ENCODE peak calls at places on chromosomes 13 and 19, in seven cellular contexts. One of them, this sample, is unnamed.

GRCh38 chr19:18408053-18408476 is 10.6 kb upstream of the LRRC25 start:
- DNase-seq in NCI-H1105 treated with DMSO at 0.1 percent for 48 hours: no peak
- DNase-seq in astrocyte of the hippocampus: no peak
- DNase-seq in kidney tubule cell: peak
- DNase-seq in RWPE1: no peak
- DNase-seq in cardiac fibroblast: no peak
- DNase-seq in bronchial epithelial cell: no peak
- DNase-seq in this sample: peak

GRCh38 chr13:28199089-28199488 is 60.7 kb downstream of the PAN3 start:
- DNase-seq in kidney tubule cell: no peak
- DNase-seq in NCI-H1105 treated with DMSO at 0.1 percent for 48 hours: no peak
- DNase-seq in bronchial epithelial cell: no peak
- DNase-seq in cardiac fibroblast: no peak
- DNase-seq in astrocyte of the hippocampus: no peak
- DNase-seq in RWPE1: no peak
- DNase-seq in this sample: peak

GRCh38 chr19:43782689-43783231 is 2.0 kb upstream of the KCNN4 start:
- DNase-seq in kidney tubule cell: no peak
- DNase-seq in astrocyte of the hippocampus: no peak
- DNase-seq in NCI-H1105 treated with DMSO at 0.1 percent for 48 hours: no peak
- DNase-seq in bronchial epithelial cell: no peak
- DNase-seq in RWPE1: no peak
- DNase-seq in cardiac fibroblast: no peak
- DNase-seq in this sample: no peak

GRCh38 chr13:107210216-107211010 is 642.5 kb upstream of the ARGLU1 start:
- DNase-seq in astrocyte of the hippocampus: no peak
- DNase-seq in NCI-H1105 treated with DMSO at 0.1 percent for 48 hours: peak
- DNase-seq in cardiac fibroblast: peak
- DNase-seq in bronchial epithelial cell: peak
- DNase-seq in kidney tubule cell: no peak
- DNase-seq in RWPE1: no peak
- DNase-seq in this sample: no peak

GRCh38 chr13:30798776-30799625 is 63.7 kb downstream of the ALOX5AP start:
- DNase-seq in NCI-H1105 treated with DMSO at 0.1 percent for 48 hours: no peak
- DNase-seq in RWPE1: no peak
- DNase-seq in bronchial epithelial cell: no peak
- DNase-seq in kidney tubule cell: no peak
- DNase-seq in cardiac fibroblast: no peak
- DNase-seq in astrocyte of the hippocampus: peak
- DNase-seq in this sample: no peak

GRCh38 chr19:6186435-6186834 is 51.0 kb downstream of the ACSBG2 start:
- DNase-seq in kidney tubule cell: peak
- DNase-seq in astrocyte of the hippocampus: no peak
- DNase-seq in NCI-H1105 treated with DMSO at 0.1 percent for 48 hours: no peak
- DNase-seq in RWPE1: no peak
- DNase-seq in bronchial epithelial cell: no peak
- DNase-seq in cardiac fibroblast: no peak
- DNase-seq in this sample: no peak

GRCh38 chr13:29487466-29488454 is 107.7 kb downstream of the SLC7A1 start:
- DNase-seq in bronchial epithelial cell: no peak
- DNase-seq in kidney tubule cell: no peak
- DNase-seq in RWPE1: no peak
- DNase-seq in NCI-H1105 treated with DMSO at 0.1 percent for 48 hours: no peak
- DNase-seq in cardiac fibroblast: no peak
- DNase-seq in astrocyte of the hippocampus: no peak
- DNase-seq in this sample: no peak

GRCh38 chr13:69274231-69274630 is 833.4 kb upstream of the ATXN8OS start:
- DNase-seq in NCI-H1105 treated with DMSO at 0.1 percent for 48 hours: no peak
- DNase-seq in kidney tubule cell: peak
- DNase-seq in RWPE1: peak
- DNase-seq in cardiac fibroblast: no peak
- DNase-seq in astrocyte of the hippocampus: no peak
- DNase-seq in bronchial epithelial cell: peak
- DNase-seq in this sample: no peak

GRCh38 chr13:51785592-51786424 is 18.2 kb downstream of the DHRS12 start:
- DNase-seq in RWPE1: no peak
- DNase-seq in cardiac fibroblast: peak
- DNase-seq in NCI-H1105 treated with DMSO at 0.1 percent for 48 hours: peak
- DNase-seq in kidney tubule cell: no peak
- DNase-seq in bronchial epithelial cell: no peak
- DNase-seq in astrocyte of the hippocampus: peak
- DNase-seq in this sample: no peak

GRCh38 chr13:52070929-52071523 is 46.5 kb downstream of the UTP14C start:
- DNase-seq in cardiac fibroblast: peak
- DNase-seq in kidney tubule cell: peak
- DNase-seq in astrocyte of the hippocampus: peak
- DNase-seq in RWPE1: peak
- DNase-seq in bronchial epithelial cell: peak
- DNase-seq in NCI-H1105 treated with DMSO at 0.1 percent for 48 hours: no peak
- DNase-seq in this sample: no peak

GRCh38 chr13:100274942-100275506 is 186.1 kb downstream of the PCCA start:
- DNase-seq in astrocyte of the hippocampus: peak
- DNase-seq in bronchial epithelial cell: no peak
- DNase-seq in kidney tubule cell: peak
- DNase-seq in cardiac fibroblast: no peak
- DNase-seq in NCI-H1105 treated with DMSO at 0.1 percent for 48 hours: no peak
- DNase-seq in RWPE1: peak
- DNase-seq in this sample: peak

GRCh38 chr13:76833465-76833864 is 52.7 kb downstream of the KCTD12 start:
- DNase-seq in bronchial epithelial cell: no peak
- DNase-seq in NCI-H1105 treated with DMSO at 0.1 percent for 48 hours: no peak
- DNase-seq in cardiac fibroblast: no peak
- DNase-seq in astrocyte of the hippocampus: no peak
- DNase-seq in kidney tubule cell: no peak
- DNase-seq in RWPE1: no peak
- DNase-seq in this sample: no peak

GRCh38 chr19:51020988-51021651 is 1.6 kb upstream of the KLK10 start:
- DNase-seq in cardiac fibroblast: peak
- DNase-seq in bronchial epithelial cell: peak
- DNase-seq in kidney tubule cell: peak
- DNase-seq in astrocyte of the hippocampus: peak
- DNase-seq in NCI-H1105 treated with DMSO at 0.1 percent for 48 hours: peak
- DNase-seq in RWPE1: peak
- DNase-seq in this sample: no peak

GRCh38 chr13:108597943-108598342 is 31.5 kb upstream of the MYO16 start:
- DNase-seq in NCI-H1105 treated with DMSO at 0.1 percent for 48 hours: no peak
- DNase-seq in RWPE1: no peak
- DNase-seq in cardiac fibroblast: no peak
- DNase-seq in astrocyte of the hippocampus: peak
- DNase-seq in kidney tubule cell: peak
- DNase-seq in bronchial epithelial cell: peak
- DNase-seq in this sample: no peak

GRCh38 chr13:46489586-46490023 is 63.4 kb upstream of the LRCH1 start:
- DNase-seq in cardiac fibroblast: peak
- DNase-seq in bronchial epithelial cell: peak
- DNase-seq in NCI-H1105 treated with DMSO at 0.1 percent for 48 hours: no peak
- DNase-seq in astrocyte of the hippocampus: peak
- DNase-seq in kidney tubule cell: peak
- DNase-seq in RWPE1: no peak
- DNase-seq in this sample: no peak

GRCh38 chr13:113535381-113535781 is 44.9 kb upstream of the DCUN1D2 start:
- DNase-seq in RWPE1: no peak
- DNase-seq in astrocyte of the hippocampus: no peak
- DNase-seq in kidney tubule cell: no peak
- DNase-seq in bronchial epithelial cell: no peak
- DNase-seq in cardiac fibroblast: no peak
- DNase-seq in NCI-H1105 treated with DMSO at 0.1 percent for 48 hours: no peak
- DNase-seq in this sample: no peak

GRCh38 chr19:8648240-8648639 is 17.8 kb downstream of the NFILZ start:
- DNase-seq in NCI-H1105 treated with DMSO at 0.1 percent for 48 hours: no peak
- DNase-seq in bronchial epithelial cell: no peak
- DNase-seq in kidney tubule cell: no peak
- DNase-seq in astrocyte of the hippocampus: no peak
- DNase-seq in cardiac fibroblast: no peak
- DNase-seq in RWPE1: no peak
- DNase-seq in this sample: no peak

GRCh38 chr13:108322206-108322824 is 52.8 kb downstream of the TNFSF13B start:
- DNase-seq in bronchial epithelial cell: peak
- DNase-seq in astrocyte of the hippocampus: peak
- DNase-seq in NCI-H1105 treated with DMSO at 0.1 percent for 48 hours: peak
- DNase-seq in RWPE1: peak
- DNase-seq in kidney tubule cell: peak
- DNase-seq in cardiac fibroblast: peak
- DNase-seq in this sample: peak

GRCh38 chr19:2633693-2634075 is 68.8 kb downstream of the GNG7 start:
- DNase-seq in cardiac fibroblast: no peak
- DNase-seq in bronchial epithelial cell: no peak
- DNase-seq in astrocyte of the hippocampus: no peak
- DNase-seq in RWPE1: no peak
- DNase-seq in kidney tubule cell: no peak
- DNase-seq in NCI-H1105 treated with DMSO at 0.1 percent for 48 hours: no peak
- DNase-seq in this sample: no peak

GRCh38 chr13:69423844-69424243 is 683.8 kb upstream of the ATXN8OS start:
- DNase-seq in RWPE1: no peak
- DNase-seq in NCI-H1105 treated with DMSO at 0.1 percent for 48 hours: no peak
- DNase-seq in astrocyte of the hippocampus: no peak
- DNase-seq in bronchial epithelial cell: no peak
- DNase-seq in kidney tubule cell: no peak
- DNase-seq in cardiac fibroblast: no peak
- DNase-seq in this sample: no peak

GRCh38 chr13:26656919-26657318 is 99.4 kb downstream of the WASF3 start:
- DNase-seq in bronchial epithelial cell: peak
- DNase-seq in kidney tubule cell: peak
- DNase-seq in RWPE1: no peak
- DNase-seq in NCI-H1105 treated with DMSO at 0.1 percent for 48 hours: no peak
- DNase-seq in cardiac fibroblast: peak
- DNase-seq in astrocyte of the hippocampus: peak
- DNase-seq in this sample: no peak

GRCh38 chr13:85334187-85334586 is 465.0 kb downstream of the SLITRK6 start:
- DNase-seq in cardiac fibroblast: no peak
- DNase-seq in bronchial epithelial cell: no peak
- DNase-seq in kidney tubule cell: no peak
- DNase-seq in NCI-H1105 treated with DMSO at 0.1 percent for 48 hours: no peak
- DNase-seq in astrocyte of the hippocampus: no peak
- DNase-seq in RWPE1: no peak
- DNase-seq in this sample: no peak

GRCh38 chr13:97122381-97122996 is 99.6 kb upstream of the MBNL2 start:
- DNase-seq in astrocyte of the hippocampus: peak
- DNase-seq in cardiac fibroblast: peak
- DNase-seq in kidney tubule cell: peak
- DNase-seq in NCI-H1105 treated with DMSO at 0.1 percent for 48 hours: no peak
- DNase-seq in bronchial epithelial cell: peak
- DNase-seq in RWPE1: peak
- DNase-seq in this sample: no peak

GRCh38 chr13:107649071-107649470 is 566.3 kb downstream of the LIG4 start:
- DNase-seq in RWPE1: no peak
- DNase-seq in NCI-H1105 treated with DMSO at 0.1 percent for 48 hours: no peak
- DNase-seq in kidney tubule cell: no peak
- DNase-seq in bronchial epithelial cell: no peak
- DNase-seq in cardiac fibroblast: peak
- DNase-seq in astrocyte of the hippocampus: no peak
- DNase-seq in this sample: no peak

GRCh38 chr13:59837101-59837500 is 326.6 kb downstream of the DIAPH3 start:
- DNase-seq in cardiac fibroblast: no peak
- DNase-seq in kidney tubule cell: no peak
- DNase-seq in astrocyte of the hippocampus: no peak
- DNase-seq in RWPE1: no peak
- DNase-seq in bronchial epithelial cell: no peak
- DNase-seq in NCI-H1105 treated with DMSO at 0.1 percent for 48 hours: no peak
- DNase-seq in this sample: no peak

GRCh38 chr13:113855012-113855921 is 8.6 kb downstream of the GAS6 start:
- DNase-seq in cardiac fibroblast: no peak
- DNase-seq in bronchial epithelial cell: no peak
- DNase-seq in kidney tubule cell: no peak
- DNase-seq in NCI-H1105 treated with DMSO at 0.1 percent for 48 hours: no peak
- DNase-seq in astrocyte of the hippocampus: no peak
- DNase-seq in RWPE1: no peak
- DNase-seq in this sample: no peak

GRCh38 chr19:53898680-53899341 is 10.3 kb upstream of the CACNG7 start:
- DNase-seq in kidney tubule cell: no peak
- DNase-seq in RWPE1: peak
- DNase-seq in bronchial epithelial cell: no peak
- DNase-seq in cardiac fibroblast: no peak
- DNase-seq in astrocyte of the hippocampus: no peak
- DNase-seq in NCI-H1105 treated with DMSO at 0.1 percent for 48 hours: no peak
- DNase-seq in this sample: peak

GRCh38 chr19:53951436-53951835 is 11.3 kb upstream of the CACNG8 start:
- DNase-seq in cardiac fibroblast: no peak
- DNase-seq in NCI-H1105 treated with DMSO at 0.1 percent for 48 hours: no peak
- DNase-seq in bronchial epithelial cell: no peak
- DNase-seq in RWPE1: no peak
- DNase-seq in kidney tubule cell: no peak
- DNase-seq in astrocyte of the hippocampus: no peak
- DNase-seq in this sample: no peak

GRCh38 chr19:56367829-56368711 is 25.3 kb downstream of the ZNF582 start:
- DNase-seq in RWPE1: peak
- DNase-seq in astrocyte of the hippocampus: peak
- DNase-seq in bronchial epithelial cell: peak
- DNase-seq in kidney tubule cell: peak
- DNase-seq in NCI-H1105 treated with DMSO at 0.1 percent for 48 hours: peak
- DNase-seq in cardiac fibroblast: peak
- DNase-seq in this sample: peak

GRCh38 chr19:42301646-42302204 is at the start of gene PRR19:
- DNase-seq in kidney tubule cell: no peak
- DNase-seq in bronchial epithelial cell: no peak
- DNase-seq in RWPE1: no peak
- DNase-seq in cardiac fibroblast: no peak
- DNase-seq in NCI-H1105 treated with DMSO at 0.1 percent for 48 hours: no peak
- DNase-seq in astrocyte of the hippocampus: no peak
- DNase-seq in this sample: peak